ENCODE peak calls at places on chromosomes 6 and 20, in seven cellular contexts. L, X, P, I, A, Z and U are unnamed samples.

GRCh38 chr6:105805581-105806023 is 280.5 kb upstream of the PRDM1 start:
- DNase-seq in L (no peak), X (no peak), P (no peak), I (no peak), A (no peak), Z (no peak), U (no peak)

GRCh38 chr6:165664553-165665383 is 1.7 kb upstream of the PDE10A start:
- DNase-seq in L (no peak), X (no peak), P (no peak), I (peak), A (no peak), Z (no peak), U (no peak)

GRCh38 chr20:52746190-52746589 is 226.0 kb upstream of the TSHZ2 start:
- DNase-seq in L (no peak), X (no peak), P (no peak), I (no peak), A (no peak), Z (no peak), U (no peak)

GRCh38 chr20:25017257-25017803 is 24.8 kb upstream of the APMAP start:
- DNase-seq in L (no peak), X (peak), P (peak), I (no peak), A (no peak), Z (no peak), U (no peak)

GRCh38 chr6:157659536-157660271 is 163.3 kb upstream of the SNX9 start:
- DNase-seq in L (no peak), X (no peak), P (no peak), I (no peak), A (no peak), Z (no peak), U (no peak)

GRCh38 chr20:17969884-17970409 is 1.1 kb downstream of the MGME1 start:
- DNase-seq in L (no peak), X (peak), P (peak), I (no peak), A (peak), Z (no peak), U (peak)

GRCh38 chr20:37382539-37383120 is 36.7 kb downstream of the SRC start:
- DNase-seq in L (no peak), X (peak), P (no peak), I (no peak), A (no peak), Z (no peak), U (no peak)

GRCh38 chr20:1906361-1907051 is 11.3 kb downstream of the SIRPA start:
- DNase-seq in L (no peak), X (no peak), P (no peak), I (no peak), A (no peak), Z (no peak), U (no peak)

GRCh38 chr6:98146656-98147055 is 687.7 kb upstream of the POU3F2 start:
- DNase-seq in L (no peak), X (no peak), P (no peak), I (no peak), A (no peak), Z (no peak), U (no peak)

GRCh38 chr6:62652692-62653328 is 366.8 kb upstream of the KHDRBS2 start:
- DNase-seq in L (no peak), X (no peak), P (no peak), I (peak), A (no peak), Z (no peak), U (no peak)

GRCh38 chr20:54067606-54068174 is 2.7 kb downstream of the BCAS1 start:
- DNase-seq in L (no peak), X (peak), P (peak), I (no peak), A (no peak), Z (no peak), U (peak)

GRCh38 chr6:56720882-56721281 is 78.2 kb upstream of the DST start:
- DNase-seq in L (no peak), X (no peak), P (no peak), I (no peak), A (no peak), Z (no peak), U (no peak)

GRCh38 chr6:29491574-29491973 is 3.8 kb upstream of the MAS1L start:
- DNase-seq in L (no peak), X (no peak), P (no peak), I (no peak), A (no peak), Z (no peak), U (no peak)

GRCh38 chr6:5109436-5109835 is 24.3 kb downstream of the PPP1R3G start:
- DNase-seq in L (no peak), X (no peak), P (no peak), I (no peak), A (no peak), Z (no peak), U (no peak)

GRCh38 chr6:41519748-41520699 is 26.2 kb upstream of the FOXP4 start:
- DNase-seq in L (no peak), X (peak), P (no peak), I (no peak), A (no peak), Z (no peak), U (no peak)

GRCh38 chr20:35010405-35011192 is 54.9 kb downstream of the MYH7B start:
- DNase-seq in L (no peak), X (no peak), P (no peak), I (no peak), A (no peak), Z (no peak), U (no peak)

GRCh38 chr20:35014537-35014936 is 58.9 kb downstream of the MYH7B start:
- DNase-seq in L (no peak), X (no peak), P (no peak), I (no peak), A (no peak), Z (no peak), U (no peak)

GRCh38 chr20:35011589-35012226 is 56.0 kb downstream of the MYH7B start:
- DNase-seq in L (no peak), X (no peak), P (no peak), I (no peak), A (no peak), Z (no peak), U (no peak)

GRCh38 chr20:35013421-35014411 is 58.0 kb downstream of the MYH7B start:
- DNase-seq in L (no peak), X (no peak), P (no peak), I (no peak), A (no peak), Z (no peak), U (no peak)

DNA sequence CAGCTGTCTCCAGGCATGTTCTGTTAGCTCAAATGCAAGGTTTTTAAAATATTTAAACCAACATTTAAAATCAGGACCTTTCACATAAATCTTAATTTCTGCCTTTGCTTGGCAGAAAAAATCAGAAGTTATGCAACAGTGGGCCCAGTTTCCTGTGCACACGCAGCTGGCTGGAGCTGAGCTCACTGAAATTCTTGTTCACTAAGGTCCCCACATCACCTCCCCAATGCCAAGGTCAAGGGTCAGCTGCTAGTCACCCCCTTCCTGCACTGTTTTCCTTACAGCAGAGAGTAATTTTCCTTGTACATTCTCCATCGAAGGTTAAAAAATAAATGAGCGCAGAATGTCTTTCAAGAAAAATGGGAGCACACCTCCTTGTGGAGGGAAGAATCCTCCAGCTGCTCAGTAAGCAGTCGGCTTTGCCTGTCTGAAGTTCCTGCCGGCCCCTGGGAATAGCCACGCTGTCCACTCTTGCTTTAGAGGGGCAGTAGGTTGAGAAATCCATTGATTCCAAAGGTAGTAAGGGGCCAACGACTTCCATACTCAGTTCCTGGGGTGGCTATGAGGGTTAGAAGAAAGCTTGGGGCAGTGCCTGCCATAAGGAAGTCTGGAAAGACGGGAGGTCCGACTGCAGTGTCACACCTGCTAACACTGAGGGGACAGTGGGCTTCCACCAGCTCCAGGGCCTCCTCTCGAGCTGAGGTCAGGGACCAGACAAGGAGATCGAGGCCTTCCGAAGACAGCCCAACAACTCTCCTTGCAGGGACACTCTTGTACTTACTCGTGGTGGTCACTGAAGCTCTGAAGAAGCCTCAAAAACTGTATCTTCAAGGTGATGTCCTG is 56.8 kb downstream of the MYH7B start:
- DNase-seq in L (no peak), X (no peak), P (no peak), I (peak), A (no peak), Z (no peak), U (no peak)
- TF ChIP-seq CTCF in L (no peak), X (no peak), P (no peak), I (no peak), A (no peak), Z (no peak), U (no peak)

GRCh38 chr6:22412994-22413393 is 116.2 kb upstream of the PRL start:
- DNase-seq in L (no peak), X (no peak), P (no peak), I (no peak), A (no peak), Z (no peak), U (no peak)

GRCh38 chr6:22409487-22409886 is 112.7 kb upstream of the PRL start:
- DNase-seq in L (no peak), X (no peak), P (no peak), I (peak), A (no peak), Z (no peak), U (no peak)

GRCh38 chr6:22418714-22419113 is 121.9 kb upstream of the PRL start:
- DNase-seq in L (no peak), X (no peak), P (no peak), I (no peak), A (no peak), Z (no peak), U (no peak)

GRCh38 chr6:22411408-22412105 is 114.7 kb upstream of the PRL start:
- DNase-seq in L (no peak), X (no peak), P (no peak), I (peak), A (no peak), Z (no peak), U (no peak)

DNA sequence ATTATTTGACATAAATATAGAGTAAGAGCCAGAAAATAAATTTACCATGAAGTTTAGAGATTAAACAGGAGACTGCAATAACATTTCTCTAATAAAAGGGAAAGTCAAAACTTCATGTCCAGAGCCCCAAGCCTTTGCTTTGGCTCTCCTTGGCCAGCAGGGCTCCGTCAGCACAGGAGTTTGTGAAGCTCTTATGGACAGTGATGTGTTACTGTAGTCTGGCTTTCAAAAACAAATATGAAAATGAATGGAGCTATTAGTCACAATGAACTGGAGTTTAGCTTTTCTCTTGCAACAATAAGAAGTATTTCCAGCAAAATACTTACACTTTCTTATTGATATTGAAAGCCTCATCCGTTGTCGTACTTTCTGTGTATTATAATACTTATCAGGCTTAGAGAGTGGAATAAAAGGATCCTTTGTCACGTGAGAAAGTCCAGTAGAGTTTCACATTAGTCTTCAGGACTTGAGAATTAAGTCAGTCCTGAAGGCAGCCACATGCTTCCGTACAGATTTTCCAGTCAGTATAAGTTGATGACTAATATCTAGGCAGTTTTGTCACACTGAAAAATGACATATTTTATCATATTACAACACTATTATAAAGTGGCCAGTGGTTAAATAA is 117.0 kb upstream of the PRL start:
- DNase-seq in L (no peak), X (no peak), P (no peak), I (peak), A (no peak), Z (no peak), U (no peak)
- TF ChIP-seq CTCF in L (no peak), X (no peak), P (no peak), I (peak), A (no peak), Z (no peak), U (no peak)

GRCh38 chr6:43772571-43773049 is 2.6 kb downstream of the VEGFA start:
- DNase-seq in L (no peak), X (no peak), P (no peak), I (no peak), A (no peak), Z (peak), U (no peak)
- TF ChIP-seq CTCF in L (no peak), X (no peak), P (no peak), I (no peak), A (no peak), Z (no peak), U (no peak)

GRCh38 chr6:138500045-138500665 is 861 bp upstream of the NHSL1 start:
- DNase-seq in L (no peak), X (no peak), P (no peak), I (no peak), A (no peak), Z (no peak), U (no peak)

GRCh38 chr6:138500867-138501446 is 1.7 kb upstream of the NHSL1 start:
- DNase-seq in L (no peak), X (no peak), P (no peak), I (no peak), A (no peak), Z (no peak), U (no peak)

GRCh38 chr6:138498575-138499302 is 555 bp downstream of the NHSL1 start:
- DNase-seq in L (no peak), X (no peak), P (no peak), I (no peak), A (no peak), Z (no peak), U (no peak)

GRCh38 chr6:138502546-138502945 is 3.3 kb upstream of the NHSL1 start:
- DNase-seq in L (no peak), X (no peak), P (no peak), I (no peak), A (no peak), Z (no peak), U (no peak)

DNA sequence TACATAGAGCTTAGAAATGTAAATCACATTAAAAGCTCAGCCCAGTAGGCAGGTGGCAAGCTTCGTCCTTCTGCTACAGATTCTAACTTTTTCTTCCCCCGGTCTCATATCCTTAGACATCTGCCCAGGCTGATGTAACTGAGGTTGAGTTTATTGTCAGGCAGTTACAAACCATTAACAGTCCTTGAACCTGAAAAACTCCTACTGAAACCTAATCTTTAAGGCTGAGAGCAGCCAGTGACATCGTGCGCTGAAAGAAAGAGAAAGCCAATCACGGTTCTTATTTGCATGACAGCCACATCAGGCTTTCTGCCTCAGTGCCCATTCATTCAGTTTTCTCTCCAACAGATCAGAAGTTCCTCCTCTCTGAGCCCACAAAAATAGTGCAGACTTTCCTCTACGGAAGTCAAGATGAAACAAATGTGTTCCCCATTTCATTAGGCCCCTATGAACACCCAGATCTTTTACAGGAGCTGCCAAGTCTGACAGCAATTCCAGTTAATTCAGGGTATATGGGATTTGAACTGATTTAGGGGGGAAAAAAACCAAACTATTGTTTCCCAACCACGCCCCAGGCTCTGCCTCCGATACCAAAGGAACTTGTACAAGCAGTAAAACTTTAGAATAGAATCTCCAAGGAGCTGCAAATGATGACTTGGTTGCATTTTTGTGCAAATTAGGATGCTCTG is at the start of gene NHSL1:
- DNase-seq in L (no peak), X (no peak), P (no peak), I (no peak), A (no peak), Z (no peak), U (no peak)
- TF ChIP-seq CTCF in L (no peak), X (no peak), P (no peak), I (no peak), A (no peak), Z (no peak), U (no peak)

GRCh38 chr6:36139431-36139830 is 9.1 kb downstream of the MAPK13 start:
- DNase-seq in L (no peak), X (no peak), P (no peak), I (no peak), A (peak), Z (no peak), U (peak)
- TF ChIP-seq CTCF in L (no peak), X (peak), P (no peak), I (no peak), A (peak), Z (no peak), U (no peak)

DNA sequence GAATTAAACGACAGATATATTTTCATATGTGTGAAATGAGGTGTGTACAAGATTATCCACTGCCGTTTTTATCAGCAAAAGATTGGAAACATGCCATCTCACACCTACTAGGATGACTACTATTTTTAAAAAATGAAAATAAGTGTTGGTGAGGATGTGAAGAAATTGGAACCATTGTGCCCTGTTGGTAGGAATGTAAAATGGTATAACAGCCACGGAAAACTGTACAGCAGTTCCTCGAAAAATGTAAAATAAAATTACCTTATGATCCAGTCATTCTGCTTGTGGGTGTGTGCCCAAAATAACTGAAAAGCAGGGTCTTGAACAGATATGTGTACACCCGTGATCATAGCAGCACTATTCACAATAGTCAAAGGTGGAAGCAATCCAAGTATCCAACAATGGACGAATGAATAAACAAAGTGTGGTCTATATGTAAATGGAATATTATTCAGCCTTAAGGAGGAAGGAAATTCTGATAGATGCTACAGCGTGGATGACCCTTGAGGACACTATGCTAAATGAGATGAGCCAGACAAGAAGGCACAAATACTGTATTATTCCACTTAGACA is 27.0 kb upstream of the CCN5 start:
- DNase-seq in L (no peak), X (no peak), P (no peak), I (no peak), A (no peak), Z (no peak), U (no peak)
- TF ChIP-seq CTCF in L (no peak), X (no peak), P (no peak), I (peak), A (no peak), Z (no peak), U (no peak)

GRCh38 chr6:50056242-50056641 is 6.5 kb upstream of the DEFB112 start:
- DNase-seq in L (no peak), X (no peak), P (no peak), I (no peak), A (no peak), Z (no peak), U (no peak)

GRCh38 chr6:50062051-50062450 is 12.3 kb upstream of the DEFB112 start:
- DNase-seq in L (no peak), X (no peak), P (no peak), I (no peak), A (no peak), Z (no peak), U (no peak)
- TF ChIP-seq CTCF in L (peak), X (no peak), P (no peak), I (no peak), A (peak), Z (no peak), U (no peak)

DNA sequence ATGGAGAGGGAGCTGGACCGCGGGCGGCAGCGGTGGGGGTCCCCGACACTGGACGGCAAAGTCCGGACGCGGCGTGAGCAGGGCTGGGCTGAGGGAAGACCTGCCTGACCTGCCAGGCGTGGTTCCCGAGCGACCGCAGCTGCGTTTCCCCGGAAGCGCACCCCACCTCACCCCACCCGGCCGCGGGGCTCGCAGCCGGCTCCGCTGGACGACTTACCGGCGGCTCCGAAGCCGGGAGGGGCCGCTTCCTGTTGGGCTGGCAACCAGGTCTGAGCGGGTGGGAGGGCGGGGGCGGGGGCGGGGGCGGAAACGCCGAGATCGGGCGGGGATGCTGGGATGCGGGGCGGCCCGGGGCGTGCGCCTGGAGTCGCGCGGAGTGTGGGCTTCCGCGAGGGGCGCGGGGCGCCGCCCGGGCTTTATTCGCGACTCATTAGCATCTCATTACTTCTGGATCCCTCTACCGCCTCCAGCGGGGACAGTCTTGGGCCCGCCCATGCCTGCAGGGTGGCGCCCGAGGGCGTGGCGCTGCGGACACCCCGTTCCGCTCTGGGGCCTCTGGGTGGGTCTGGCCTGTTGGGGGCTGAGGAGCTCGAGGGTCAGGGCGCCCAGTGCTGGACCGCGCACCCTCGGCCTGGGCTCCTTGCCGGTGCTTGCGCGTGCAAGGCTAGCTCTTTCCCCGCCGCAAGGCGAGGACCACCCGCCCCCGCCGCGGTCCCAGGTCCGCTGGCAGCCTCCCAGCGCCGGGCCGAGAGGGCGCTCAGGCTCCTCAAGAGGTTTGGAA is at the start of gene MICAL1:
- DNase-seq in L (no peak), X (peak), P (peak), I (peak), A (peak), Z (peak), U (peak)
- TF ChIP-seq CTCF in L (no peak), X (peak), P (no peak), I (peak), A (peak), Z (no peak), U (peak)